ENCODE peak calls at places on chromosomes 3 and 15, in nine cellular contexts. One of them, this sample, is unnamed.

GRCh38 chr3:117842086-117842485 is 1132.5 kb downstream of the TUSC7 start:
- DNase-seq in Peyer's patch: no peak
- DNase-seq in AG09319: no peak
- DNase-seq in hepatocyte: no peak
- DNase-seq in fibroblast of villous mesenchyme: no peak
- DNase-seq in RWPE1: no peak
- DNase-seq in astrocyte of the cerebellum: no peak
- DNase-seq in MM.1S: no peak
- DNase-seq in stomach: no peak
- DNase-seq in this sample: no peak

GRCh38 chr3:160403028-160403545 is 3.6 kb downstream of the SMC4 start:
- DNase-seq in hepatocyte: no peak
- DNase-seq in AG09319: no peak
- DNase-seq in fibroblast of villous mesenchyme: peak; percentile 41
- DNase-seq in Peyer's patch: no peak
- DNase-seq in astrocyte of the cerebellum: no peak
- DNase-seq in MM.1S: peak; percentile 53
- DNase-seq in stomach: no peak
- DNase-seq in RWPE1: no peak
- DNase-seq in this sample: no peak

GRCh38 chr3:102085431-102086226 is 236.3 kb downstream of the NFKBIZ start:
- DNase-seq in astrocyte of the cerebellum: no peak
- DNase-seq in MM.1S: no peak
- DNase-seq in Peyer's patch: no peak
- DNase-seq in hepatocyte: no peak
- DNase-seq in stomach: no peak
- DNase-seq in RWPE1: no peak
- DNase-seq in fibroblast of villous mesenchyme: peak; percentile 46
- DNase-seq in AG09319: no peak
- DNase-seq in this sample: no peak

GRCh38 chr3:43874290-43874689 is 183.6 kb downstream of the ABHD5 start:
- DNase-seq in stomach: no peak
- DNase-seq in AG09319: no peak
- DNase-seq in astrocyte of the cerebellum: no peak
- DNase-seq in fibroblast of villous mesenchyme: no peak
- DNase-seq in MM.1S: no peak
- DNase-seq in RWPE1: no peak
- DNase-seq in hepatocyte: no peak
- DNase-seq in Peyer's patch: no peak
- DNase-seq in this sample: no peak

GRCh38 chr3:193730498-193730897 is 137.5 kb downstream of the OPA1 start:
- DNase-seq in astrocyte of the cerebellum: no peak
- DNase-seq in stomach: no peak
- DNase-seq in MM.1S: no peak
- DNase-seq in Peyer's patch: no peak
- DNase-seq in hepatocyte: no peak
- DNase-seq in fibroblast of villous mesenchyme: no peak
- DNase-seq in RWPE1: no peak
- DNase-seq in AG09319: no peak
- DNase-seq in this sample: no peak

GRCh38 chr3:114827495-114827894 is 319.6 kb downstream of the ZBTB20 start:
- DNase-seq in RWPE1: peak; percentile 26
- DNase-seq in stomach: no peak
- DNase-seq in hepatocyte: peak; percentile 61
- DNase-seq in astrocyte of the cerebellum: peak; percentile 19
- DNase-seq in AG09319: peak; percentile 12
- DNase-seq in Peyer's patch: no peak
- DNase-seq in MM.1S: peak; percentile 69
- DNase-seq in fibroblast of villous mesenchyme: peak; percentile 45
- DNase-seq in this sample: no peak

GRCh38 chr3:58585005-58585786 is 8.0 kb upstream of the FAM107A start:
- DNase-seq in RWPE1: peak; percentile 82
- DNase-seq in MM.1S: peak; percentile 84
- DNase-seq in AG09319: no peak
- DNase-seq in stomach: peak; percentile 79
- DNase-seq in Peyer's patch: peak; percentile 51
- DNase-seq in hepatocyte: peak; percentile 83
- DNase-seq in astrocyte of the cerebellum: no peak
- DNase-seq in fibroblast of villous mesenchyme: peak; percentile 56
- DNase-seq in this sample: peak; percentile 35

GRCh38 chr3:89113887-89114840 is 6.7 kb downstream of the EPHA3 start:
- DNase-seq in stomach: peak; percentile 63
- DNase-seq in hepatocyte: peak; percentile 85
- DNase-seq in AG09319: no peak
- DNase-seq in MM.1S: peak; percentile 72
- DNase-seq in Peyer's patch: no peak
- DNase-seq in astrocyte of the cerebellum: peak; percentile 38
- DNase-seq in RWPE1: peak; percentile 13
- DNase-seq in fibroblast of villous mesenchyme: peak; percentile 45
- DNase-seq in this sample: peak; percentile 55

GRCh38 chr15:25185156-25185710 is 230.4 kb downstream of the SNRPN start:
- DNase-seq in AG09319: no peak
- DNase-seq in hepatocyte: no peak
- DNase-seq in RWPE1: no peak
- DNase-seq in astrocyte of the cerebellum: no peak
- DNase-seq in MM.1S: no peak
- DNase-seq in stomach: no peak
- DNase-seq in Peyer's patch: no peak
- DNase-seq in fibroblast of villous mesenchyme: no peak
- DNase-seq in this sample: no peak

GRCh38 chr3:196969001-196969659 is 497 bp upstream of the PIGZ start:
- DNase-seq in RWPE1: peak; percentile 43
- DNase-seq in AG09319: no peak
- DNase-seq in Peyer's patch: peak; percentile 39
- DNase-seq in hepatocyte: peak; percentile 41
- DNase-seq in stomach: no peak
- DNase-seq in astrocyte of the cerebellum: no peak
- DNase-seq in fibroblast of villous mesenchyme: peak; percentile 24
- DNase-seq in MM.1S: peak; percentile 56
- DNase-seq in this sample: no peak

GRCh38 chr15:63232400-63232799 is 43.0 kb downstream of the RAB8B start:
- DNase-seq in hepatocyte: no peak
- DNase-seq in stomach: no peak
- DNase-seq in AG09319: no peak
- DNase-seq in astrocyte of the cerebellum: no peak
- DNase-seq in RWPE1: no peak
- DNase-seq in MM.1S: no peak
- DNase-seq in fibroblast of villous mesenchyme: no peak
- DNase-seq in Peyer's patch: no peak
- DNase-seq in this sample: no peak

GRCh38 chr3:3296858-3297430 is 117.5 kb upstream of the CRBN start:
- DNase-seq in hepatocyte: no peak
- DNase-seq in AG09319: no peak
- DNase-seq in fibroblast of villous mesenchyme: no peak
- DNase-seq in MM.1S: no peak
- DNase-seq in RWPE1: no peak
- DNase-seq in stomach: no peak
- DNase-seq in astrocyte of the cerebellum: no peak
- DNase-seq in Peyer's patch: no peak
- DNase-seq in this sample: no peak

GRCh38 chr3:126971891-126972351 is 11.0 kb upstream of the PLXNA1 start:
- DNase-seq in RWPE1: no peak
- DNase-seq in stomach: peak; percentile 38
- DNase-seq in AG09319: peak; percentile 15
- DNase-seq in hepatocyte: no peak
- DNase-seq in fibroblast of villous mesenchyme: peak; percentile 84
- DNase-seq in Peyer's patch: peak; percentile 26
- DNase-seq in astrocyte of the cerebellum: no peak
- DNase-seq in MM.1S: no peak
- DNase-seq in this sample: no peak

GRCh38 chr15:58454950-58455401 is 23.2 kb downstream of the LIPC start:
- DNase-seq in MM.1S: no peak
- DNase-seq in fibroblast of villous mesenchyme: no peak
- DNase-seq in RWPE1: no peak
- DNase-seq in Peyer's patch: no peak
- DNase-seq in astrocyte of the cerebellum: no peak
- DNase-seq in stomach: no peak
- DNase-seq in AG09319: no peak
- DNase-seq in hepatocyte: no peak
- DNase-seq in this sample: no peak

GRCh38 chr15:66803182-66803729 is 101.2 kb downstream of the SMAD6 start:
- DNase-seq in MM.1S: no peak
- DNase-seq in astrocyte of the cerebellum: peak; percentile 96
- DNase-seq in Peyer's patch: peak; percentile 22
- DNase-seq in fibroblast of villous mesenchyme: peak; percentile 97
- DNase-seq in AG09319: peak; percentile 95
- DNase-seq in RWPE1: peak; percentile 96
- DNase-seq in stomach: peak; percentile 94
- DNase-seq in hepatocyte: peak; percentile 97
- DNase-seq in this sample: peak; percentile 74

GRCh38 chr15:100192092-100192695 is 149.6 kb downstream of the ADAMTS17 start:
- DNase-seq in Peyer's patch: no peak
- DNase-seq in fibroblast of villous mesenchyme: no peak
- DNase-seq in stomach: no peak
- DNase-seq in astrocyte of the cerebellum: no peak
- DNase-seq in MM.1S: no peak
- DNase-seq in AG09319: no peak
- DNase-seq in RWPE1: peak; percentile 62
- DNase-seq in hepatocyte: no peak
- DNase-seq in this sample: no peak

GRCh38 chr15:101251830-101252820 is at the start of gene CHSY1:
- DNase-seq in stomach: peak; percentile 93
- DNase-seq in RWPE1: peak; percentile 81
- DNase-seq in fibroblast of villous mesenchyme: peak; percentile 96
- DNase-seq in AG09319: peak; percentile 87
- DNase-seq in Peyer's patch: peak; percentile 89
- DNase-seq in MM.1S: peak; percentile 91
- DNase-seq in hepatocyte: peak; percentile 93
- DNase-seq in astrocyte of the cerebellum: peak; percentile 86
- DNase-seq in this sample: peak; percentile 90
- TF ChIP-seq CTCF in stomach: no peak
- TF ChIP-seq CTCF in RWPE1: peak; percentile 17
- TF ChIP-seq CTCF in fibroblast of villous mesenchyme: peak; percentile 8
- TF ChIP-seq CTCF in AG09319: peak; percentile 12
- TF ChIP-seq CTCF in Peyer's patch: no peak
- TF ChIP-seq CTCF in MM.1S: no peak
- TF ChIP-seq CTCF in hepatocyte: peak; percentile 21
- TF ChIP-seq CTCF in astrocyte of the cerebellum: no peak
- TF ChIP-seq CTCF in this sample: no peak

GRCh38 chr15:72585659-72586058 is 68.8 kb upstream of the GOLGA6B start:
- DNase-seq in fibroblast of villous mesenchyme: peak; percentile 28
- DNase-seq in hepatocyte: no peak
- DNase-seq in Peyer's patch: no peak
- DNase-seq in MM.1S: no peak
- DNase-seq in astrocyte of the cerebellum: peak; percentile 9
- DNase-seq in AG09319: no peak
- DNase-seq in stomach: no peak
- DNase-seq in RWPE1: no peak
- DNase-seq in this sample: no peak
- TF ChIP-seq CTCF in fibroblast of villous mesenchyme: peak; percentile 33
- TF ChIP-seq CTCF in hepatocyte: peak; percentile 23
- TF ChIP-seq CTCF in Peyer's patch: no peak
- TF ChIP-seq CTCF in MM.1S: no peak
- TF ChIP-seq CTCF in astrocyte of the cerebellum: peak; percentile 40
- TF ChIP-seq CTCF in AG09319: peak; percentile 24
- TF ChIP-seq CTCF in stomach: no peak
- TF ChIP-seq CTCF in RWPE1: peak; percentile 7
- TF ChIP-seq CTCF in this sample: no peak

DNA sequence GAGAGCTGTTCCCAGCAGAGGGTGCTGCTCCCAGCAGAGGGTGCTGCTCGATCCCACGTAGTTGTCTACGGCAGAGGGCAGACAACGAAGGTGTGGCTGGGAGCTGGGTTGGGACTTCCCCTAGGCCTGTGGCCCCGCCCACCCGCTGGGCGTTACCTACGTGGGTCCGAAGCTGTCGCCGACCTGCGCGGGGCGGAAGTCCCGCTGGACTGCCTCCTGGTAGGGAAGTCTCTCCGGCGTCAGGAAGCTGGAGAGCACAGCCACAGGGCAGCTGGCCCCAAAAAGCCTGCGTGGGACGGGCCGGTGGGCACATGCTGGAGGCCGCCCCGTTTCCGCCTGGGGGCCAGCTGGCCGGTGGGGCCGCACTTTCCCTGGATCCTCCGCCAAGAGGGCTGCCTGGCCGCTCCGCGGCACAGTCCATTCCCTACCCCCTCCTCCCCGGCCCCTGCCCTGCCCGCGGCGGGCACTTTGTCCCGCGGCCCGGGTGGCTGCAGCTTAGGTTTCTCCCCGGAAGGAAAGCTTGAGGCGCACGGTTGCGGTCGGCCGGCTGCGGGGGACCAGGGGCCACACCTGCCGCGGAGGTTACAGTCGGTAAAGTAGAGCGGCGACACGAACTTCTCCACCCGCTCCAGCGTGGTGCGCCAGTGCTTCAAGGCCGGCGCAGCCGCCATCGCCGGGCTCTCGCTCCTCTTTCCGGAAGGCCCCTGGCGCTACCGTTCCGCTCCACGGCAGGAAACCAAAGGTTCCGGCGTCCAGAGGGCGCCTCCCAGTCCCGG is at the start of gene MAN2C1:
- DNase-seq in RWPE1: peak; percentile 97
- DNase-seq in fibroblast of villous mesenchyme: peak; percentile 95
- DNase-seq in Peyer's patch: peak; percentile 98
- DNase-seq in MM.1S: peak; percentile 98
- DNase-seq in stomach: peak; percentile 98
- DNase-seq in astrocyte of the cerebellum: peak; percentile 79
- DNase-seq in AG09319: peak; percentile 75
- DNase-seq in hepatocyte: peak; percentile 99
- DNase-seq in this sample: peak; percentile 93
- TF ChIP-seq CTCF in RWPE1: peak; percentile 96
- TF ChIP-seq CTCF in fibroblast of villous mesenchyme: peak; percentile 75
- TF ChIP-seq CTCF in Peyer's patch: peak; percentile 65
- TF ChIP-seq CTCF in MM.1S: peak; percentile 85
- TF ChIP-seq CTCF in stomach: peak; percentile 47
- TF ChIP-seq CTCF in astrocyte of the cerebellum: peak; percentile 75
- TF ChIP-seq CTCF in AG09319: peak; percentile 67
- TF ChIP-seq CTCF in hepatocyte: peak; percentile 86
- TF ChIP-seq CTCF in this sample: no peak

DNA sequence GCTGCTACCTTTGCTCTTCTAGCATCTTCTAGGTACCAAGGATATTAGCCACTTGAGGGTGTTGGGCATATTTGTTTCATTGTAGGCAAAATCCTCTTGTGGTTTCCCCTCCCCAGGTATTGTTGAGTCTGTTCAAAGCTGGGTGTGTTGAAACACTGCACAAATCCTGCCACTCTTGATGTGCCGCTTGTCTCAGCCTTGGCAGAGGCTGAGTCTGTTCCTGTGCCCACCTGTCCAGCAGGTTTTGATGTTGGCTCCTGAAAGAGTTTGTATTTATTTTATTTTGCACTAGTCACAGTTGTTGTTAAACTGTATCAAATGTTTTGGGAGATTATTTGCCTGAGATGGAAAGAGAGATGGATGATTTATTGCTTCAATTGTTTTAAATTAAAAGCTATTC is 136.2 kb downstream of the USP13 start:
- DNase-seq in RWPE1: no peak
- DNase-seq in astrocyte of the cerebellum: no peak
- DNase-seq in hepatocyte: no peak
- DNase-seq in stomach: no peak
- DNase-seq in fibroblast of villous mesenchyme: no peak
- DNase-seq in Peyer's patch: no peak
- DNase-seq in AG09319: no peak
- DNase-seq in MM.1S: no peak
- DNase-seq in this sample: no peak
- TF ChIP-seq CTCF in RWPE1: no peak
- TF ChIP-seq CTCF in astrocyte of the cerebellum: no peak
- TF ChIP-seq CTCF in hepatocyte: no peak
- TF ChIP-seq CTCF in stomach: no peak
- TF ChIP-seq CTCF in fibroblast of villous mesenchyme: no peak
- TF ChIP-seq CTCF in Peyer's patch: no peak
- TF ChIP-seq CTCF in AG09319: no peak
- TF ChIP-seq CTCF in MM.1S: no peak
- TF ChIP-seq CTCF in this sample: no peak